ENCODE peak calls at places on chromosomes 2 and 18, in ten cellular contexts. L is aorta; Y is mucosa of gallbladder; T is hippocampal formation; V is NCI-H460; O is hypothalamus; K is mesothelial cell of epicardium; S is tibial artery; A is NCI-H524 treated with DMSO at 0.1 percent for 48 hours; H is CD4-positive, alpha-beta T cell. P is an unnamed sample.
A peak's percentile ranks its signal among the peaks of the same experiment; 100 is the strongest.

GRCh38 chr2:74673821-74674528 is 19.9 kb downstream of the SEMA4F start:
- DNase-seq in L (no peak), Y (no peak), T (no peak), V (no peak), O (no peak), K (no peak), S (no peak), A (no peak), H (no peak), P (no peak)

GRCh38 chr18:55405655-55406373 is 182.2 kb downstream of the TCF4 start:
- DNase-seq in L (peak; percentile 91), Y (peak; percentile 60), T (peak; percentile 85), V (peak; percentile 66), O (peak; percentile 88), K (peak; percentile 67), S (peak; percentile 89), A (peak; percentile 75), H (no peak), P (peak; percentile 31)

GRCh38 chr2:118842687-118843491 is 4.6 kb downstream of the EN1 start:
- DNase-seq in L (no peak), Y (no peak), T (no peak), V (no peak), O (no peak), K (no peak), S (no peak), A (no peak), H (no peak), P (peak; percentile 56)

GRCh38 chr2:201532686-201533304 is 81.3 kb downstream of the STRADB start:
- DNase-seq in L (no peak), Y (no peak), T (no peak), V (no peak), O (no peak), K (no peak), S (no peak), A (no peak), H (no peak), P (no peak)

GRCh38 chr2:75065402-75066008 is 107.1 kb downstream of the POLE4 start:
- DNase-seq in L (no peak), Y (no peak), T (no peak), V (no peak), O (no peak), K (no peak), S (no peak), A (no peak), H (no peak), P (no peak)

GRCh38 chr2:143128681-143129580 is at the start of gene ARHGAP15:
- DNase-seq in L (peak; percentile 55), Y (peak; percentile 29), T (peak; percentile 16), V (no peak), O (no peak), K (no peak), S (no peak), A (no peak), H (peak; percentile 59), P (no peak)

GRCh38 chr2:42312106-42312505 is 48.9 kb downstream of the COX7A2L start:
- DNase-seq in L (no peak), Y (no peak), T (no peak), V (no peak), O (no peak), K (no peak), S (no peak), A (no peak), H (no peak), P (no peak)

GRCh38 chr2:240512666-240513535 is 44.9 kb downstream of the ANKMY1 start:
- DNase-seq in L (no peak), Y (no peak), T (no peak), V (no peak), O (no peak), K (no peak), S (no peak), A (no peak), H (no peak), P (no peak)

GRCh38 chr18:7152485-7152884 is 34.9 kb upstream of the LAMA1 start:
- DNase-seq in L (no peak), Y (no peak), T (no peak), V (no peak), O (no peak), K (no peak), S (no peak), A (no peak), H (no peak), P (no peak)